ENCODE peak calls at places on chromosome 1, in nine cellular contexts. G is neural crest cell; O is activated naive CD4-positive, alpha-beta T cell treated with anti-CD3 and anti-CD28 coated beads, Interleukin-2, amount 50 U/mL, for 72 hours; X is GM12891; U is T-helper 2 cell; T is AG08396; Z is stimulated activated CD4-positive, alpha-beta T cell treated with anti-CD3 and anti-CD28 coated beads, Interleukin-2, amount 100 ng/mL, for 24 hours; F is stomach; Y is stimulated activated CD8-positive, alpha-beta memory T cell treated with anti-CD3 and anti-CD28 coated beads, Interleukin-15, amount 100 ng/mL, for 1 hour. K is an unnamed sample.

GRCh38 chr1:227315500-227316346 is 2.6 kb downstream of the CDC42BPA start:
- DNase-seq in G (no peak), O (no peak), X (no peak), U (no peak), T (peak; percentile 46), Z (no peak), F (peak; percentile 33), Y (no peak), K (no peak)

GRCh38 chr1:42137766-42138165 is 15.4 kb upstream of the GUCA2B start:
- DNase-seq in G (no peak), O (no peak), X (no peak), U (no peak), T (no peak), Z (no peak), F (no peak), Y (no peak), K (no peak)

GRCh38 chr1:235918032-235918431 is 51.3 kb upstream of the LYST start:
- DNase-seq in G (no peak), O (no peak), X (no peak), U (no peak), T (no peak), Z (no peak), F (no peak), Y (no peak), K (peak; percentile 72)

GRCh38 chr1:171869097-171869496 is 27.8 kb downstream of the DNM3 start:
- DNase-seq in G (no peak), O (no peak), X (no peak), U (no peak), T (no peak), Z (no peak), F (no peak), Y (no peak), K (no peak)

GRCh38 chr1:17874231-17874630 is 119.1 kb downstream of the ACTL8 start:
- DNase-seq in G (no peak), O (no peak), X (no peak), U (no peak), T (peak; percentile 74), Z (no peak), F (no peak), Y (no peak), K (no peak)

GRCh38 chr1:21192284-21192683 is 15.6 kb upstream of the EIF4G3 start:
- DNase-seq in G (no peak), O (no peak), X (no peak), U (no peak), T (no peak), Z (no peak), F (no peak), Y (no peak), K (no peak)

GRCh38 chr1:26281091-26281958 is 1.4 kb downstream of the SH3BGRL3 start:
- DNase-seq in G (no peak), O (no peak), X (no peak), U (no peak), T (peak; percentile 53), Z (no peak), F (no peak), Y (no peak), K (no peak)

GRCh38 chr1:151972533-151973270 is 21.0 kb downstream of the S100A10 start:
- DNase-seq in G (no peak), O (no peak), X (no peak), U (no peak), T (peak; percentile 72), Z (peak; percentile 42), F (peak; percentile 66), Y (no peak), K (no peak)

GRCh38 chr1:16175610-16176553 is 20.0 kb upstream of the EPHA2 start:
- DNase-seq in G (no peak), O (no peak), X (no peak), U (no peak), T (peak; percentile 90), Z (no peak), F (peak; percentile 94), Y (no peak), K (peak; percentile 84)